ENCODE peak calls at places on chromosomes 5 and 9, in five cellular contexts. Z is B cell, R is fibroblast of mammary gland, M is AG09309, J is astrocyte of the spinal cord. E is an unnamed sample.

GRCh38 chr5:124736111-124736813 is 10.2 kb downstream of the ZNF608 start:
- DNase-seq in Z (no peak), R (peak), M (peak), J (peak), E (peak)

GRCh38 chr9:28824410-28824963 is 1251.2 kb upstream of the C9orf72 start:
- DNase-seq in Z (no peak), R (no peak), M (no peak), J (no peak), E (no peak)

GRCh38 chr9:27945386-27945785 is 372.1 kb upstream of the C9orf72 start:
- DNase-seq in Z (no peak), R (peak), M (no peak), J (peak), E (peak)

GRCh38 chr5:68087866-68088265 is 127.7 kb upstream of the PIK3R1 start:
- DNase-seq in Z (no peak), R (peak), M (no peak), J (peak), E (peak)

GRCh38 chr9:78207319-78207718 is 28.6 kb upstream of the CEP78 start:
- DNase-seq in Z (no peak), R (no peak), M (no peak), J (no peak), E (no peak)

GRCh38 chr9:2889023-2889422 is 45.1 kb upstream of the PUM3 start:
- DNase-seq in Z (no peak), R (no peak), M (no peak), J (no peak), E (no peak)

GRCh38 chr5:72434056-72434780 is 73.0 kb downstream of the ZNF366 start:
- DNase-seq in Z (no peak), R (no peak), M (no peak), J (no peak), E (no peak)

GRCh38 chr9:123058834-123059233 is 25.4 kb downstream of the GPR21 start:
- DNase-seq in Z (no peak), R (peak), M (no peak), J (peak), E (peak)

GRCh38 chr5:109399092-109399759 is 10.5 kb downstream of the PJA2 start:
- DNase-seq in Z (no peak), R (peak), M (no peak), J (no peak), E (peak)

GRCh38 chr5:117262607-117263131 is 688.0 kb upstream of the SEMA6A start:
- DNase-seq in Z (no peak), R (no peak), M (no peak), J (no peak), E (no peak)

GRCh38 chr5:77991084-77991483 is 214.9 kb upstream of the TBCA start:
- DNase-seq in Z (no peak), R (no peak), M (no peak), J (no peak), E (no peak)

E was measured in iris pigment epithelial cell.